ENCODE peak calls at places on chromosomes 7 and 10, in nine cellular contexts. One of them, this sample, is unnamed.

GRCh38 chr7:94660006-94660405 is 4.1 kb upstream of the SGCE start:
- DNase-seq in myocyte: no peak
- DNase-seq in COR-L47: no peak
- DNase-seq in nephron progenitor cell: no peak
- DNase-seq in ecto neural progenitor cell: no peak
- DNase-seq in activated CD4-positive, alpha-beta T cell treated with anti-CD3 and anti-CD28 coated beads for 24 hours: no peak
- DNase-seq in ureter: no peak
- DNase-seq in mammary epithelial cell: no peak
- DNase-seq in NCI-H2171 treated with DMSO at 0.1 percent for 48 hours: no peak
- DNase-seq in this sample: no peak

GRCh38 chr10:132309879-132310591 is 2.3 kb upstream of the STK32C start:
- DNase-seq in myocyte: no peak
- DNase-seq in COR-L47: no peak
- DNase-seq in nephron progenitor cell: no peak
- DNase-seq in ecto neural progenitor cell: no peak
- DNase-seq in activated CD4-positive, alpha-beta T cell treated with anti-CD3 and anti-CD28 coated beads for 24 hours: no peak
- DNase-seq in ureter: no peak
- DNase-seq in mammary epithelial cell: no peak
- DNase-seq in NCI-H2171 treated with DMSO at 0.1 percent for 48 hours: no peak
- DNase-seq in this sample: no peak

GRCh38 chr7:77516085-77516484 is 21.0 kb upstream of the PTPN12 start:
- DNase-seq in myocyte: no peak
- DNase-seq in COR-L47: no peak
- DNase-seq in nephron progenitor cell: no peak
- DNase-seq in ecto neural progenitor cell: no peak
- DNase-seq in activated CD4-positive, alpha-beta T cell treated with anti-CD3 and anti-CD28 coated beads for 24 hours: no peak
- DNase-seq in ureter: no peak
- DNase-seq in mammary epithelial cell: no peak
- DNase-seq in NCI-H2171 treated with DMSO at 0.1 percent for 48 hours: no peak
- DNase-seq in this sample: no peak

GRCh38 chr10:64115913-64116643 is 594.9 kb downstream of the REEP3 start:
- DNase-seq in myocyte: peak
- DNase-seq in COR-L47: peak
- DNase-seq in nephron progenitor cell: peak
- DNase-seq in ecto neural progenitor cell: peak
- DNase-seq in activated CD4-positive, alpha-beta T cell treated with anti-CD3 and anti-CD28 coated beads for 24 hours: no peak
- DNase-seq in ureter: no peak
- DNase-seq in mammary epithelial cell: no peak
- DNase-seq in NCI-H2171 treated with DMSO at 0.1 percent for 48 hours: peak
- DNase-seq in this sample: no peak

GRCh38 chr10:71063431-71063830 is 148.9 kb upstream of the UNC5B start:
- DNase-seq in myocyte: no peak
- DNase-seq in COR-L47: no peak
- DNase-seq in nephron progenitor cell: no peak
- DNase-seq in ecto neural progenitor cell: no peak
- DNase-seq in activated CD4-positive, alpha-beta T cell treated with anti-CD3 and anti-CD28 coated beads for 24 hours: no peak
- DNase-seq in ureter: no peak
- DNase-seq in mammary epithelial cell: no peak
- DNase-seq in NCI-H2171 treated with DMSO at 0.1 percent for 48 hours: no peak
- DNase-seq in this sample: no peak

GRCh38 chr7:146652176-146652575 is 535.6 kb downstream of the CNTNAP2 start:
- DNase-seq in myocyte: no peak
- DNase-seq in COR-L47: no peak
- DNase-seq in nephron progenitor cell: no peak
- DNase-seq in ecto neural progenitor cell: no peak
- DNase-seq in activated CD4-positive, alpha-beta T cell treated with anti-CD3 and anti-CD28 coated beads for 24 hours: no peak
- DNase-seq in ureter: no peak
- DNase-seq in mammary epithelial cell: no peak
- DNase-seq in NCI-H2171 treated with DMSO at 0.1 percent for 48 hours: no peak
- DNase-seq in this sample: no peak

GRCh38 chr7:41921453-41921912 is 218.6 kb upstream of the INHBA start:
- DNase-seq in myocyte: peak
- DNase-seq in COR-L47: no peak
- DNase-seq in nephron progenitor cell: no peak
- DNase-seq in ecto neural progenitor cell: no peak
- DNase-seq in activated CD4-positive, alpha-beta T cell treated with anti-CD3 and anti-CD28 coated beads for 24 hours: no peak
- DNase-seq in ureter: no peak
- DNase-seq in mammary epithelial cell: no peak
- DNase-seq in NCI-H2171 treated with DMSO at 0.1 percent for 48 hours: no peak
- DNase-seq in this sample: no peak

GRCh38 chr10:13983035-13983434 is 347.7 kb downstream of the FRMD4A start:
- DNase-seq in myocyte: no peak
- DNase-seq in COR-L47: no peak
- DNase-seq in nephron progenitor cell: no peak
- DNase-seq in ecto neural progenitor cell: no peak
- DNase-seq in activated CD4-positive, alpha-beta T cell treated with anti-CD3 and anti-CD28 coated beads for 24 hours: no peak
- DNase-seq in ureter: no peak
- DNase-seq in mammary epithelial cell: no peak
- DNase-seq in NCI-H2171 treated with DMSO at 0.1 percent for 48 hours: no peak
- DNase-seq in this sample: no peak

GRCh38 chr10:3758491-3758970 is 26.5 kb downstream of the KLF6 start:
- DNase-seq in myocyte: no peak
- DNase-seq in COR-L47: no peak
- DNase-seq in nephron progenitor cell: no peak
- DNase-seq in ecto neural progenitor cell: no peak
- DNase-seq in activated CD4-positive, alpha-beta T cell treated with anti-CD3 and anti-CD28 coated beads for 24 hours: no peak
- DNase-seq in ureter: peak
- DNase-seq in mammary epithelial cell: no peak
- DNase-seq in NCI-H2171 treated with DMSO at 0.1 percent for 48 hours: no peak
- DNase-seq in this sample: no peak

GRCh38 chr7:83677180-83677866 is 28.4 kb upstream of the SEMA3E start:
- DNase-seq in myocyte: peak
- DNase-seq in COR-L47: peak
- DNase-seq in nephron progenitor cell: no peak
- DNase-seq in ecto neural progenitor cell: no peak
- DNase-seq in activated CD4-positive, alpha-beta T cell treated with anti-CD3 and anti-CD28 coated beads for 24 hours: no peak
- DNase-seq in ureter: no peak
- DNase-seq in mammary epithelial cell: peak
- DNase-seq in NCI-H2171 treated with DMSO at 0.1 percent for 48 hours: peak
- DNase-seq in this sample: no peak

GRCh38 chr7:157796846-157797245 is 460.0 kb downstream of the DNAJB6 start:
- DNase-seq in myocyte: no peak
- DNase-seq in COR-L47: no peak
- DNase-seq in nephron progenitor cell: no peak
- DNase-seq in ecto neural progenitor cell: no peak
- DNase-seq in activated CD4-positive, alpha-beta T cell treated with anti-CD3 and anti-CD28 coated beads for 24 hours: no peak
- DNase-seq in ureter: no peak
- DNase-seq in mammary epithelial cell: no peak
- DNase-seq in NCI-H2171 treated with DMSO at 0.1 percent for 48 hours: no peak
- DNase-seq in this sample: no peak

GRCh38 chr7:2012044-2012900 is 220.5 kb downstream of the MAD1L1 start:
- DNase-seq in myocyte: no peak
- DNase-seq in COR-L47: no peak
- DNase-seq in nephron progenitor cell: no peak
- DNase-seq in ecto neural progenitor cell: no peak
- DNase-seq in activated CD4-positive, alpha-beta T cell treated with anti-CD3 and anti-CD28 coated beads for 24 hours: no peak
- DNase-seq in ureter: no peak
- DNase-seq in mammary epithelial cell: no peak
- DNase-seq in NCI-H2171 treated with DMSO at 0.1 percent for 48 hours: no peak
- DNase-seq in this sample: peak

This sample was measured in Right ventricle myocardium inferior.